ENCODE peak calls at places on chromosomes 1 and 21, in seven cellular contexts. H is HCT116, Q is Panc1, J is upper lobe of right lung, O is type B pancreatic cell, G is HEK293T, D is ascending aorta. X is an unnamed sample.

GRCh38 chr1:10623391-10624145 is 148.8 kb downstream of the PEX14 start:
- DNase-seq in H (no peak), Q (no peak), G (no peak), O (no peak), J (peak), D (no peak), X (no peak)

GRCh38 chr1:99589186-99589636 is 56.7 kb upstream of the PALMD start:
- DNase-seq in O (no peak), Q (no peak), J (no peak), D (no peak), G (no peak), H (no peak), X (no peak)

GRCh38 chr1:22207605-22208264 is 64.8 kb upstream of the WNT4 start:
- DNase-seq in G (no peak), O (no peak), J (no peak), Q (no peak), H (no peak), D (no peak), X (no peak)

GRCh38 chr1:236280438-236281285 is 1.1 kb downstream of the ERO1B start:
- DNase-seq in J (no peak), D (no peak), Q (no peak), H (no peak), O (no peak), G (peak), X (no peak)

GRCh38 chr1:51061231-51061943 is 40.6 kb upstream of the C1orf185 start:
- DNase-seq in G (no peak), Q (no peak), H (no peak), O (no peak), D (no peak), J (no peak), X (no peak)

GRCh38 chr21:43196789-43197188 is 28.0 kb downstream of the CRYAA start:
- DNase-seq in G (no peak), O (peak), Q (no peak), J (peak), H (no peak), D (no peak), X (no peak)

GRCh38 chr1:36542024-36542961 is 59.6 kb upstream of the CSF3R start:
- DNase-seq in H (no peak), D (no peak), J (peak), G (no peak), Q (no peak), O (no peak), X (no peak)

GRCh38 chr1:178648159-178648558 is 76.9 kb upstream of the RALGPS2 start:
- DNase-seq in G (no peak), D (no peak), H (no peak), J (no peak), O (no peak), Q (no peak), X (no peak)

GRCh38 chr1:223123238-223123976 is 19.6 kb downstream of the TLR5 start:
- DNase-seq in D (no peak), J (peak), Q (no peak), O (no peak), H (peak), G (peak), X (peak)

GRCh38 chr1:113928129-113928949 is 785 bp upstream of the HIPK1 start:
- DNase-seq in Q (no peak), O (no peak), D (no peak), J (no peak), G (no peak), H (no peak), X (no peak)